ENCODE peak calls at places on chromosomes 7 and 10, in six cellular contexts. K is GM12878, O is lower leg skin, N is Caco-2, A is kidney, D is brain microvascular endothelial cell. W is an unnamed sample.

GRCh38 chr7:101900103-101900502 is 82.7 kb downstream of the CUX1 start:
- DNase-seq in D (no peak), K (no peak), O (no peak), A (no peak), N (no peak), W (no peak)

GRCh38 chr7:42454006-42454405 is 217.0 kb upstream of the GLI3 start:
- DNase-seq in K (no peak), A (no peak), O (no peak), N (no peak), D (no peak), W (peak)

GRCh38 chr10:23892296-23892695 is 316.6 kb upstream of the KIAA1217 start:
- DNase-seq in K (no peak), A (no peak), D (no peak), N (no peak), O (no peak), W (peak)

GRCh38 chr7:6579446-6579845 is 2.2 kb downstream of the ZDHHC4 start:
- DNase-seq in N (no peak), D (peak), A (no peak), K (no peak), O (no peak), W (no peak)

GRCh38 chr7:116708248-116708647 is 36.3 kb downstream of the MET start:
- DNase-seq in K (no peak), D (no peak), O (no peak), N (no peak), A (no peak), W (no peak)

GRCh38 chr7:108613147-108613948 is 43.7 kb downstream of the DNAJB9 start:
- DNase-seq in A (no peak), O (no peak), D (peak), N (no peak), K (no peak), W (no peak)

GRCh38 chr7:4745265-4745919 is 30.0 kb upstream of the AP5Z1 start:
- DNase-seq in D (no peak), O (no peak), A (no peak), N (no peak), K (no peak), W (no peak)

GRCh38 chr10:11881477-11882417 is 58.6 kb downstream of the PROSER2 start:
- DNase-seq in D (no peak), O (no peak), N (peak), A (peak), K (no peak), W (no peak)

GRCh38 chr10:88651131-88651541 is 13.1 kb upstream of the LIPF start:
- DNase-seq in K (no peak), D (peak), N (no peak), O (no peak), A (no peak), W (peak)

GRCh38 chr7:30525409-30525808 is 20.8 kb upstream of the GGCT start:
- DNase-seq in A (no peak), N (no peak), D (no peak), K (no peak), O (no peak), W (no peak)

GRCh38 chr7:100515072-100515532 is 23.9 kb upstream of the AGFG2 start:
- DNase-seq in D (peak), O (no peak), A (no peak), K (no peak), N (no peak), W (peak)

GRCh38 chr7:117325836-117326235 is 3.0 kb upstream of the WNT2 start:
- DNase-seq in N (no peak), A (no peak), D (no peak), K (no peak), O (no peak), W (no peak)

GRCh38 chr10:6507311-6507710 is 72.8 kb downstream of the PRKCQ start:
- DNase-seq in N (no peak), A (no peak), K (peak), D (no peak), O (no peak), W (no peak)

GRCh38 chr7:34133983-34134782 is 228.8 kb downstream of the BMPER start:
- DNase-seq in K (no peak), N (peak), O (peak), D (peak), A (peak), W (no peak)

GRCh38 chr7:15174470-15174869 is 271.9 kb upstream of the DGKB start:
- DNase-seq in N (no peak), O (no peak), A (no peak), K (no peak), D (no peak), W (no peak)

GRCh38 chr10:117860823-117861222 is 185.9 kb downstream of the RAB11FIP2 start:
- DNase-seq in A (no peak), N (no peak), D (peak), K (no peak), O (no peak), W (no peak)

GRCh38 chr10:119319161-119319919 is 112.0 kb downstream of the GRK5 start:
- DNase-seq in N (no peak), K (no peak), D (no peak), O (no peak), A (no peak), W (no peak)

GRCh38 chr7:13312327-13312726 is 624.9 kb downstream of the ARL4A start:
- DNase-seq in D (no peak), K (no peak), N (peak), O (no peak), A (no peak), W (no peak)

GRCh38 chr10:110317866-110318850 is 13.4 kb upstream of the SMNDC1 start:
- DNase-seq in K (no peak), D (no peak), A (no peak), O (no peak), N (no peak), W (no peak)

GRCh38 chr10:15439381-15439837 is 68.3 kb upstream of the FAM171A1 start:
- DNase-seq in D (peak), K (no peak), N (no peak), O (peak), A (peak), W (no peak)

GRCh38 chr10:74643586-74643956 is 182.8 kb upstream of the KAT6B start:
- DNase-seq in K (no peak), O (no peak), A (no peak), N (no peak), D (no peak), W (peak)

GRCh38 chr10:124158592-124158991 is 65.2 kb upstream of the CHST15 start:
- DNase-seq in O (no peak), N (no peak), D (no peak), A (no peak), K (no peak), W (no peak)

GRCh38 chr10:124827474-124827873 is 25.9 kb downstream of the ABRAXAS2 start:
- DNase-seq in K (no peak), A (no peak), D (peak), N (no peak), O (no peak), W (no peak)

GRCh38 chr7:21355406-21355874 is 72.4 kb upstream of the SP4 start:
- DNase-seq in N (no peak), O (no peak), A (no peak), D (no peak), K (peak), W (no peak)

GRCh38 chr7:105838273-105839141 is 37.9 kb downstream of the ATXN7L1 start:
- DNase-seq in K (no peak), A (no peak), N (no peak), D (no peak), O (no peak), W (no peak)

GRCh38 chr7:130149575-130150139 is 55.5 kb downstream of the TMEM209 start:
- DNase-seq in O (no peak), K (no peak), N (no peak), A (no peak), D (no peak), W (no peak)

GRCh38 chr7:26202019-26202985 is 757 bp downstream of the CBX3 start:
- DNase-seq in O (peak), N (peak), D (no peak), A (peak), K (no peak), W (no peak)

GRCh38 chr10:91091780-91092179 is 128.7 kb upstream of the PCGF5 start:
- DNase-seq in K (no peak), O (no peak), D (no peak), A (no peak), N (no peak), W (no peak)

GRCh38 chr10:91090761-91091529 is 129.5 kb upstream of the PCGF5 start:
- DNase-seq in K (no peak), D (peak), O (no peak), A (no peak), N (no peak), W (no peak)

DNA sequence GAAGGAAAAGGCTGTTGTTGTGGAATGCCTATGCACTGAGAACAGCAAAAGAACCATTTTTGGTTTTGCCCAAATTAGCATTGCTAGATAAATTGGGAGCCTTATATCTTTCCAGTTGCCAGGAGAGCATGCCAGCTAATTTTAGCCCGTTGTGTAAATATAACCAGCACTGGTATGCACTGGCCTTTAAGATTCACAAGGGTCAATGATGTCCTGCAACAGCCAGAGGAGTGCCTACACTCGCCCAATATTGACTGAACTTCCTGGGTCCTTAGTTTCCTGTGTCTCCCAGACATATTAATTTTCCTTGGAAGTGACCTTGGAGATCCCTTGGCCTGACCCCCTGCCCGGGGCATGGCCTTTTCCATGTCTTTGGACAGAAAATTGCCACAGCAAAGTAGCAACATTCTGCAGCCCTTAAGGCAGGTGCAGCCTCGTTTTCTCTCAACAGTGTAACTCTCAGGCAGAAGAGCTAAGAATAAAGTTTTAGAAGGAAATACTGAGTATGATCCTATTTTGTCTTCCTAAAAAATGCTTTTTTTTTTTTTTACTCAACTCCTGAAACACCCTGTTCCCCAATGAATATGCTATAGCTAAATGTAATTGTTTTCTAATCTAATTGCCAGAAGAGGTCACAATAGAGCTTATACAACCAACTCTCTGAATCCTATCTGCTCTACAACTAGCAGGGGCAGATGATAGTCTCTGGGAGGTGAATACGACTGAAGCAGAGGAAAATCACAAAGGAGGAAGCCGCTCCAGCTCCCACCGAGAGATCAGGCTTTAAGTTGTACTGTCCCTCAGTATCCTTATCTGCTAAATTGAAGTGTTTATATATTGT is 131.9 kb upstream of the PCGF5 start:
- DNase-seq in K (no peak), O (no peak), D (peak), A (no peak), N (no peak), W (no peak)
- TF ChIP-seq CTCF in K (peak), O (no peak), D (no peak), A (peak), N (peak), W (peak)

GRCh38 chr7:76234931-76235441 is 33.3 kb downstream of the SRRM3 start:
- DNase-seq in K (no peak), D (peak), A (peak), N (peak), O (peak), W (peak)
- H3K4me3 ChIP-seq in K (no peak), D (peak), A (no peak), N (peak), O (no peak), W (peak)

DNA sequence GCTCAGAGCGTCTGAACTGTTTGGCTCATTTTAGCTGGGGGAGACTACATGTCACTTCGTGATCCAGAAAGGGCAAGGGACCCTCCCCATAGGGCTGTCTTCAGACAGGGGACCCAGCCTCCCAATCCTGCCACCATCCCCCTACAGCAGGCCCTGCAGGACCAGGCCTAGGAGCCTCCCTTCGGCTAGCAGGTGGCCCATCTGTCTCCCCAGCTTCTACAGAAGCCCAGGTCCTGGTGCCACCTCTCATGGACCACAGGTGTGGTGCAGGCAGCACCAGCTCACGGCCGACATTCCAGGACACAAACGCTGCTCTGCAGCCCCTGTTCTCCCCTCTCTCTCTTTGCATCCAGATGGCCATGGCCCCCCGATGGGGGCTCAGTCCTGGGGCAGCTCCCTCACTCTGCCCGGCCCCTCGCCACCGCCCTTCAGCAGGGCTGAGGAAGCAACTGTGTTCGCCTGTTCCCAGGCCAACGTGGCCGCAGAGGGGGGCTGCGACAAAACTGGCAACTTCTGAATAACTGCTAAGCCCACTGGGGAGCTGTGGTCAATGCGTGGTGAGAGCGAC is 10.3 kb downstream of the TECPR1 start:
- DNase-seq in K (no peak), D (no peak), N (no peak), O (no peak), A (no peak), W (no peak)
- TF ChIP-seq CTCF in K (no peak), D (no peak), N (no peak), O (no peak), A (no peak), W (no peak)

DNA sequence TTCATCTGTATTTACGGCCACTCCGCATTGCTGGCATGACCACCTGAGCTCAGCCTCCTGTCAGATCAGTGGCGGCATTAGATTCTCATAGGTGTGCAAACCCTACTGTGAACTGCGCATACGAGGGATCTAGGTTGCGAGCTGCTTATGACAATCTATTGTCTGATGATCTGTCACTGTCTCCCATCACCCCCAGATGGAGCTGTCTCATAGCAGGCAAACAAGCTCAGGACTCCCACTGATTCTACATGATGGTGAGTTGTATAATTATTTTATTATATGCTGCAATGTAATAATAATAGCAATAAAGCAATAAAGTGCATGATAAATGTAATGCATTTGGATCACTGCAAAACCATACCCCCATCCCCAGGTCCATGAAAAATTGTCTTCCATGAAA is 1172.9 kb upstream of the AUTS2 start:
- DNase-seq in O (no peak), D (no peak), N (no peak), A (no peak), K (no peak), W (no peak)
- H3K4me3 ChIP-seq in O (no peak), D (no peak), N (no peak), A (no peak), K (no peak), W (no peak)

GRCh38 chr10:1272079-1272478 is 215.9 kb downstream of the WDR37 start:
- DNase-seq in O (no peak), D (no peak), N (no peak), A (no peak), K (no peak), W (no peak)

GRCh38 chr10:1272762-1273161 is 216.6 kb downstream of the WDR37 start:
- DNase-seq in K (no peak), O (no peak), A (no peak), D (no peak), N (no peak), W (no peak)

GRCh38 chr10:1274746-1275544 is 218.8 kb downstream of the WDR37 start:
- DNase-seq in D (no peak), O (peak), K (no peak), A (no peak), N (no peak), W (no peak)

GRCh38 chr10:1274098-1274745 is 218.0 kb downstream of the WDR37 start:
- DNase-seq in N (no peak), K (no peak), D (peak), A (no peak), O (peak), W (no peak)

DNA sequence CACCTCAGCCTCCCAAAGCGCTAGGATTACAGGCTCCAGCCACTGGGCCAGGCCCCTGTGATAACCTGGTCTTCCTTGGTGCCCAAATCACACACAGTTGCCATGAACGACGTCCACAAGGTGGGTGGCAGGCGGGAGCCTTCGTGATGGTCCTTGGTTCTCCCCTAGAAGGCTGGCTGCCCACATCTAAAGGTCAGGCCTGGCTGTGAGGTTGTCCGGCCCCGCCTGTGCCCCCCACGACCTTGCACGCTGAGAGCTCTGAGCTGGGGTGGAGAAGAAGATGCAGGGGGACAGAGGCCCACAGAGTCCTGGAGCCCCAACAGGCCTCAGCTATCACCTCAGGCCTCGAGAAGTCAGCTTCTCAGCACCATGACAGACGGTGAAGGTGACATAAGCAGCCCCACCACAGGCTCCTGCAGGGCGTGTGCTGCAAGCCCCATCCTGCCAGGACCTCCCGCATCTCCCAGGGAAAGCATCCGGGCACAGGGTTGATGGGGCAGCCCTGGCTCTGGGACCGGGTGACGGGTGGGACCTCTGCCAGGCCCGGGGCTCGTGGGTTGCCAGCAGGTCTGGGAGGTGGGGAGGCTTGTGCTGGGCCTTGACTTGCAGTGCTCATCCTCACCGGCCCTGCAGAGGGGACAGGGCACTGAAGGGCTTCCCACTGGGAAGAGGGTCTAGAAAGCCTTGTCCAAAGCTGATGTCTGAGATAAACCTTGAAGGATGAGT is 217.3 kb downstream of the WDR37 start:
- DNase-seq in D (no peak), O (peak), N (no peak), A (no peak), K (no peak), W (no peak)
- TF ChIP-seq CTCF in D (no peak), O (no peak), N (no peak), A (no peak), K (no peak), W (no peak)

GRCh38 chr7:139829654-139830130 is 628 bp downstream of the TBXAS1 start:
- DNase-seq in N (no peak), K (no peak), A (no peak), O (no peak), D (no peak), W (no peak)

GRCh38 chr7:139830292-139830691 is 1.2 kb downstream of the TBXAS1 start:
- DNase-seq in K (no peak), O (no peak), D (no peak), N (no peak), A (no peak), W (no peak)

GRCh38 chr7:139828446-139828845 is 618 bp upstream of the TBXAS1 start:
- DNase-seq in D (no peak), N (no peak), A (no peak), K (no peak), O (no peak), W (no peak)

GRCh38 chr7:139830779-139831498 is 1.9 kb downstream of the TBXAS1 start:
- DNase-seq in D (no peak), N (no peak), K (no peak), A (no peak), O (no peak), W (no peak)

DNA sequence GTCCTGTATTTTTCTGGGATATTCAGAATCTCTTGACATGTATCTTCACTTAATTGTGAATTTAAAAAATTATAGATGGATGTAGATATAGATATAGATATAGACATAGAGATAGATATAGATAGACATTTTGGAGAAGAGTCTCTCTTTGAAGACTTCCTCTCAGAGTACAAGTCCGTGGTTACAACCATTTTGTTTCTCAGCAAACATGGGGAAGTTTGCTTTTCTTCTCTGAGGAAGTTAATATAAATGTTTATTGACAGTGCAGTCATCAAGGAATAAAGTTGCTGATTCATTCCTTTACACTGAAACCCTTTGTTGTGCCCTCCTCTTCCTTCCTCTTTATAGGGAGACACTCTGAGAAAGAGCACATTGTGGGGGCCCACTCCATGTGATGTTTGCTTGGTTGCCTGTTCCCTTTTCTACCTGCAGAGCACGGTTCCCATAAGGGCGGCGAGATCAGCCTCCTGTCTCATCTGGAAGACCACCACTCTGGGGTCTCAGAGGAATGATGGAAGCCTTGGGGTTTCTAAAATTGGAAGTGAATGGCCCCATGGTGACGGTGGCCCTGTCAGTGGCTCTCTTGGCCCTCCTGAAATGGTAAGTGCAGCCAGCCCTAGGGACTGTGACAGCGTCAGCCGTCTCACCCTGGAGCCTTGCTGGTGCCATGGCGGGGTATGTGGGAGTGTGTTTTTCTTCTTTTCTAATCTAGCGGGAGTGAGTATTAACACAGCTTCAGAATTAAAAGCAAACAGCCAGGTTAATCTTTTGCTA is at the start of gene TBXAS1:
- DNase-seq in D (no peak), K (no peak), O (peak), N (no peak), A (no peak), W (peak)
- H3K4me3 ChIP-seq in D (no peak), K (peak), O (no peak), N (no peak), A (peak), W (no peak)

GRCh38 chr7:78695826-78696225 is 757.6 kb downstream of the MAGI2 start:
- DNase-seq in N (no peak), O (no peak), D (no peak), A (no peak), K (no peak), W (no peak)
- TF ChIP-seq CTCF in N (no peak), O (no peak), D (no peak), A (no peak), K (no peak), W (no peak)

GRCh38 chr10:114684822-114685209 is 26.7 kb upstream of the ABLIM1 start:
- DNase-seq in N (peak), K (no peak), A (no peak), O (no peak), D (peak), W (peak)
- H3K4me3 ChIP-seq in N (no peak), K (no peak), A (peak), O (no peak), D (no peak), W (no peak)